ENCODE peak calls at places on chromosomes 3 and 15, in seven cellular contexts. N is stimulated activated CD8-positive, alpha-beta memory T cell treated with anti-CD3 and anti-CD28 coated beads, Interleukin-7, amount 100 ng/mL, for 1 hour; F is dorsolateral prefrontal cortex; Q is activated CD8-positive, alpha-beta memory T cell treated with anti-CD3 and anti-CD28 coated beads for 48 hours; W is SK-N-DZ; P is right atrium auricular region; U is globus pallidus. E is an unnamed sample.
A peak's percentile ranks its signal among the peaks of the same experiment; 100 is the strongest.

GRCh38 chr15:32718082-32718821 is 448 bp downstream of the GREM1 start:
- DNase-seq in Q (no peak), W (no peak), N (no peak), F (no peak), P (no peak), U (peak; percentile 20), E (no peak)

GRCh38 chr3:170355738-170356595 is 1.5 kb upstream of the SKIL start:
- DNase-seq in P (peak; percentile 61), W (peak; percentile 79), F (no peak), N (peak; percentile 2), U (peak; percentile 76), Q (peak; percentile 3), E (no peak)

GRCh38 chr15:67943961-67944674 is 104.3 kb upstream of the RNU6-1 start:
- DNase-seq in U (no peak), F (no peak), Q (no peak), N (no peak), P (peak; percentile 92), W (no peak), E (no peak)

GRCh38 chr15:39281094-39281493 is 299.8 kb upstream of the THBS1 start:
- DNase-seq in W (no peak), U (no peak), P (no peak), F (no peak), Q (no peak), N (no peak), E (no peak)

GRCh38 chr15:49035825-49036224 is 10.4 kb downstream of the SECISBP2L start:
- DNase-seq in N (no peak), U (no peak), Q (no peak), W (no peak), P (no peak), F (no peak), E (no peak)

GRCh38 chr3:186092360-186093070 is 16.4 kb downstream of the ETV5 start:
- DNase-seq in U (no peak), N (no peak), Q (no peak), W (no peak), F (no peak), P (no peak), E (no peak)

GRCh38 chr15:72722071-72722696 is 36.2 kb downstream of the BBS4 start:
- DNase-seq in W (peak; percentile 49), P (peak; percentile 61), N (peak; percentile 17), Q (peak; percentile 11), F (peak; percentile 54), U (peak; percentile 41), E (peak; percentile 49)

GRCh38 chr3:25372167-25372566 is 55.9 kb upstream of the RARB start:
- DNase-seq in P (no peak), N (no peak), F (no peak), Q (no peak), U (no peak), W (no peak), E (no peak)

GRCh38 chr3:104831076-104831475 is 535.6 kb upstream of the ALCAM start:
- DNase-seq in F (no peak), W (no peak), N (no peak), Q (no peak), P (no peak), U (no peak), E (no peak)

GRCh38 chr3:118628704-118629341 is 405.8 kb downstream of the IGSF11 start:
- DNase-seq in P (peak; percentile 60), W (peak; percentile 79), F (peak; percentile 71), Q (no peak), N (no peak), U (peak; percentile 80), E (no peak)

GRCh38 chr15:71237456-71238188 is 122.4 kb downstream of the THSD4 start:
- DNase-seq in Q (no peak), W (no peak), U (no peak), P (peak; percentile 79), N (no peak), F (no peak), E (no peak)

GRCh38 chr3:196111939-196112386 is 30.1 kb upstream of the TFRC start:
- DNase-seq in F (no peak), Q (no peak), P (no peak), U (no peak), N (no peak), W (no peak), E (no peak)